ENCODE peak calls at places on chromosomes 2 and 18, in nine cellular contexts. A, B, L, N, K, O, F, C and M are unnamed samples.

GRCh38 chr18:74152906-74153305 is 4.6 kb downstream of the TIMM21 start:
- DNase-seq in A (no peak), B (no peak), L (no peak), N (no peak), K (no peak), O (peak), F (no peak), C (no peak), M (no peak)

GRCh38 chr2:70627499-70627898 is 73.9 kb upstream of the TGFA start:
- DNase-seq in A (no peak), B (no peak), L (no peak), N (no peak), K (peak), O (no peak), F (no peak), C (no peak), M (no peak)

GRCh38 chr2:207318071-207318683 is 152.4 kb upstream of the KLF7 start:
- DNase-seq in A (no peak), B (peak), L (no peak), N (no peak), K (no peak), O (no peak), F (no peak), C (no peak), M (no peak)

GRCh38 chr2:215565897-215566296 is 130.0 kb upstream of the FN1 start:
- DNase-seq in A (no peak), B (no peak), L (no peak), N (no peak), K (no peak), O (no peak), F (no peak), C (no peak), M (no peak)

GRCh38 chr2:238890806-238891666 is 43.2 kb downstream of the TWIST2 start:
- DNase-seq in A (no peak), B (no peak), L (no peak), N (no peak), K (no peak), O (no peak), F (no peak), C (no peak), M (no peak)

GRCh38 chr2:72182547-72183460 is 35.1 kb upstream of the CYP26B1 start:
- DNase-seq in A (peak), B (no peak), L (no peak), N (no peak), K (no peak), O (no peak), F (no peak), C (no peak), M (no peak)

GRCh38 chr2:180010701-180011100 is 3.6 kb upstream of the CWC22 start:
- DNase-seq in A (no peak), B (no peak), L (no peak), N (no peak), K (no peak), O (no peak), F (no peak), C (no peak), M (no peak)

GRCh38 chr18:46718501-46719341 is 38.1 kb downstream of the ST8SIA5 start:
- DNase-seq in A (no peak), B (no peak), L (no peak), N (no peak), K (no peak), O (no peak), F (no peak), C (no peak), M (no peak)

GRCh38 chr2:235165136-235165535 is 213.3 kb downstream of the SH3BP4 start:
- DNase-seq in A (no peak), B (no peak), L (no peak), N (no peak), K (no peak), O (no peak), F (no peak), C (no peak), M (no peak)

GRCh38 chr2:67446504-67446911 is 49.4 kb downstream of the ETAA1 start:
- DNase-seq in A (no peak), B (no peak), L (no peak), N (no peak), K (no peak), O (no peak), F (no peak), C (no peak), M (no peak)

GRCh38 chr2:109173311-109174171 is 44.5 kb downstream of the SH3RF3 start:
- DNase-seq in A (peak), B (peak), L (peak), N (no peak), K (peak), O (peak), F (no peak), C (no peak), M (no peak)

GRCh38 chr2:120763931-120764330 is 28.3 kb downstream of the GLI2 start:
- DNase-seq in A (no peak), B (no peak), L (no peak), N (no peak), K (no peak), O (no peak), F (no peak), C (no peak), M (peak)

GRCh38 chr2:157903626-157904025 is 27.5 kb upstream of the ACVR1 start:
- DNase-seq in A (no peak), B (no peak), L (no peak), N (no peak), K (no peak), O (no peak), F (no peak), C (no peak), M (no peak)

GRCh38 chr2:194556639-194557038 is 1100.4 kb upstream of the SLC39A10 start:
- DNase-seq in A (no peak), B (no peak), L (no peak), N (no peak), K (no peak), O (no peak), F (no peak), C (no peak), M (no peak)

GRCh38 chr2:37188570-37188969 is at the start of gene SULT6B1:
- DNase-seq in A (no peak), B (no peak), L (no peak), N (no peak), K (no peak), O (no peak), F (no peak), C (no peak), M (no peak)

GRCh38 chr2:223008162-223008561 is 43.8 kb upstream of the KCNE4 start:
- DNase-seq in A (no peak), B (no peak), L (no peak), N (no peak), K (no peak), O (no peak), F (no peak), C (no peak), M (no peak)

GRCh38 chr2:30406853-30407252 is 40.2 kb upstream of the LCLAT1 start:
- DNase-seq in A (no peak), B (no peak), L (no peak), N (no peak), K (no peak), O (no peak), F (no peak), C (no peak), M (no peak)

GRCh38 chr18:75083131-75083530 is 125.8 kb downstream of the PTGR3 start:
- DNase-seq in A (no peak), B (no peak), L (no peak), N (no peak), K (no peak), O (no peak), F (no peak), C (no peak), M (no peak)

GRCh38 chr18:35155403-35156117 is 85.3 kb upstream of the ZNF397 start:
- DNase-seq in A (no peak), B (peak), L (no peak), N (no peak), K (no peak), O (peak), F (no peak), C (no peak), M (peak)

GRCh38 chr2:27502149-27502548 is 5.5 kb downstream of the GCKR start:
- DNase-seq in A (no peak), B (no peak), L (no peak), N (no peak), K (no peak), O (no peak), F (no peak), C (no peak), M (no peak)

GRCh38 chr2:232276084-232276738 is 102.3 kb upstream of the ALPP start:
- DNase-seq in A (no peak), B (no peak), L (peak), N (no peak), K (no peak), O (no peak), F (no peak), C (no peak), M (no peak)

GRCh38 chr18:31680836-31681568 is 3.4 kb downstream of the B4GALT6 start:
- DNase-seq in A (no peak), B (no peak), L (no peak), N (no peak), K (peak), O (peak), F (no peak), C (no peak), M (no peak)

GRCh38 chr2:20423847-20424246 is 23.0 kb upstream of the RHOB start:
- DNase-seq in A (no peak), B (no peak), L (no peak), N (no peak), K (no peak), O (no peak), F (no peak), C (no peak), M (no peak)

GRCh38 chr2:64652231-64653173 is 1.2 kb downstream of the SERTAD2 start:
- DNase-seq in A (no peak), B (no peak), L (peak), N (no peak), K (peak), O (peak), F (no peak), C (no peak), M (no peak)

GRCh38 chr2:64654063-64654811 is 524 bp upstream of the SERTAD2 start:
- DNase-seq in A (peak), B (no peak), L (peak), N (peak), K (peak), O (peak), F (peak), C (no peak), M (peak)

GRCh38 chr2:64651590-64651989 is 2.1 kb downstream of the SERTAD2 start:
- DNase-seq in A (no peak), B (no peak), L (peak), N (no peak), K (peak), O (no peak), F (no peak), C (no peak), M (no peak)

GRCh38 chr2:64654993-64655666 is 1.4 kb upstream of the SERTAD2 start:
- DNase-seq in A (no peak), B (no peak), L (no peak), N (no peak), K (peak), O (no peak), F (no peak), C (no peak), M (no peak)

DNA sequence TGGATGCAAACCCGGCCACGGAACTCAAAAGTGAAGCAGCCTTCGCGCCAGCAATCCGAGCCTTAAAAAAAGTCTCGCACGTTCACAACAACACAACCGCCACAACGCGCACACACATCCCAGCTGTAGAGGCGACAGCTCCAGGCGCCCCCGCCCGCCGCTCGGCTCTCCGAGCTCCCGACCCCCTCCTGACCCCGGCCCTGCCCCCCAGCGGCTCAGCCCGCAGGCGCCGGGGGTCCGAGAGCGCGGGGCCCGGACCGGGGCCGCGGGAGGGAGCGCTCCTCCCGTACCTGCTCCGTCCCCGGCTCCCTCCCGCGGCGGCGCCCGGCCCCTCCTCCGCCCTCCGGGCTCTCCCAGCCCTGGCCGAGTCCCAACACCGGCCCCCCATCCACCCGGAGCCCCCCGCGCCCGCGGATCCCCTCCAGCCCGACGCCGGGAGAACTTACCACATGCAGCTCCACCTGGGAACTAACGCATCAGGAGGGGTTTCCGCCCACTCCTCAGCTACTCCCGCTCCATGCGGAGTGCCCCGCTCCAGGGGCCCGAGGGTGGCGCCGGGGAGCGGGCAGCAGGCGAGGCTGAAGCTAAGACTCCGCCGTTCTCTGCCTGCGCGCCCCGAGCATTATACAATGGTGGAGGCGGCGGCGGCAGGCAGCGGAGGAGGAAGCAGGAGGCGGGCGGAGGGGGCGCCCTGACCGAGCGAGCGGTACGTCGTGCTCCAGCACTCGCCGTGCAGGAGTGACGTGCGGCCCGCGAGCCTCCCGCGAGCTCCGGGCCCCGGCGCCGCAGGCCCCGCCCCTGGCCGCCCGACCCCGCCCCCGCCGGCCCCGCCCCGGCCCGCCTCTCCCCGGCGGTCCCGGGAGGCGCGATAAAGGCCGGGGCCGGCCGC is at the start of gene SERTAD2:
- DNase-seq in A (peak), B (peak), L (peak), N (no peak), K (peak), O (peak), F (peak), C (no peak), M (peak)
- TF ChIP-seq POLR2AphosphoS5 in A (peak), B (no peak), L (peak), N (no peak), K (no peak), O (peak), F (peak), C (peak), M (peak)

DNA sequence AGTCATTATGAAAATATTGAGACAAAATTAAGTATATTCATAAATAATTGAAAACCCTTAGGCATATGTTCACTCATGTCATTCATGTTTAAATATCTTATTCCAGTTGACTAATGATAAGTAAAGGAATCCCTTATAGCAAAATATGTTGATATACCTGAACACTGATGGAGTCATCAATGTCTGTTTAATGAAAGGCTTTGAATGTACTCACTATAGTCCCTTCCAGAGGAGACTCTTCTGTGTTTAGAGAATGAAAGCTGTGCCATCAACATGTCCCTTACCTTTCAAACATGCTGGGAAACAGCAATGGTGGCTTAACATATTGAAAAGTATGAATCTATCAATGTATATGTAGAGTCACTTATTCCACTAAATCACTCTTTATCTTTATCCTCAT is 242.9 kb downstream of the KCNJ3 start:
- DNase-seq in A (no peak), B (no peak), L (no peak), N (no peak), K (no peak), O (no peak), F (no peak), C (no peak), M (no peak)
- TF ChIP-seq POLR2AphosphoS5 in A (no peak), B (no peak), L (no peak), N (no peak), K (no peak), O (no peak), F (no peak), C (no peak), M (no peak)

DNA sequence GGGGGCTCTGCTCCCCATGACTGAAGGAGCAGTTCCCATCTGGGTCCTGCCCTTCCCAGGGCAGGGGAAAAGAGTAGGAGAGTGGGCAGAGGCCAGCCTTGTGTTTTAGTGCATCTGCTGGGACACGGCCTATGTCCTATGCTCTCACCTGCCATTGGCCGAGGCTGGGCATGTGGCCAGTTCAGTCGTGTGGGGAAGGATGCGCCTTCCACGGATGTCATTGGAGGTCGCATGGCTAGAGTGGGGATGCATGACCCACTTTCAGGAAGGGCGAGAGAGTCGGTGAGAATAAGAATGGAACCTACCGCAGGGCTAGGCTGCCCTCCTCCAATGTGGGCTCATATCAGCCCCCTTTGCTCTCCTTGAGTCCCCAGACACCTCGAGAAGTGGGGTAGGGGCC is 70.9 kb upstream of the HAAO start:
- DNase-seq in A (no peak), B (no peak), L (no peak), N (no peak), K (no peak), O (no peak), F (no peak), C (no peak), M (peak)
- TF ChIP-seq POLR2AphosphoS5 in A (no peak), B (no peak), L (no peak), N (no peak), K (no peak), O (no peak), F (no peak), C (no peak), M (no peak)

GRCh38 chr18:43043626-43044025 is 71.9 kb downstream of the RIT2 start:
- DNase-seq in A (no peak), B (no peak), L (no peak), N (no peak), K (no peak), O (no peak), F (no peak), C (no peak), M (no peak)

GRCh38 chr18:43046324-43046723 is 69.2 kb downstream of the RIT2 start:
- DNase-seq in A (no peak), B (no peak), L (no peak), N (no peak), K (no peak), O (no peak), F (no peak), C (no peak), M (no peak)

DNA sequence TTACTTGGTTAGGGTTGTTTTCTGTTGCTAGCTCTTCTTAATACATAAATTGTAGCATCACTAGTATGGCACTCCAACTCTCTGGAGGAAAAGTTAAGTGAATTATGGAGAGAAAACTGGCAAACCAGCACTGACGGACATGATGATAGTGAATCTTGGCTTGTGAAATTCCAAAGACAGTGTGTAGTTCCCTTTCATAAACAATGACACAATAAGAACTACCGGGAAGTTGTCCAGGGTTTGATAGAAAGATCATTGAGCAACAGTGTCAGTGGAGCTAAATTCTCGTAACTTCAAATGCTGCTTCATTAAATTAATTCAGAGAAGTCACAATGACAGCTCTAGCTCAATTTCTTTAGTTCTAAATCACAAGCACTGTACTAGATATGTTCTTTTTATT is 66.5 kb downstream of the RIT2 start:
- DNase-seq in A (no peak), B (no peak), L (no peak), N (no peak), K (no peak), O (no peak), F (no peak), C (no peak), M (no peak)
- TF ChIP-seq POLR2AphosphoS5 in A (no peak), B (no peak), L (no peak), N (no peak), K (no peak), O (no peak), F (no peak), C (no peak), M (no peak)

DNA sequence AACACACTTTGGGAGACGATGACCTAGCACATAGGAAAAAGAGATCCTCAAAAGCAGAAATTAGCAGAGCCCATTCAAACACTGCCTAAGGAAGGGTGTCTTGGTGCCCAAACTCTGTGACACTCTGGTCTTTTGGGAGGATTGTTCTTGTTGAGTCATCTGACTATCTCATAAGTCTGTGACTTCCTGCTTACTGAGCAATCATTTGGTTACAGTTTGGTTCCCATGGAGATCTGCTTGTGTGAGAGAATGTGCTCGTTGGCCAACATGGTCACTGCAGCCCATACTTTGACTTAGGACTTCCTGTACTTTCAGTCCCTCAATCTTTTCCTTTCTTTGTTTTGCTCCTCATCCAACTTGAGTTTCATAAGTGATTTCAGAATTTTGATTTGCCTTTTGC is 602.9 kb downstream of the NYAP2 start:
- DNase-seq in A (no peak), B (no peak), L (no peak), N (peak), K (no peak), O (peak), F (no peak), C (no peak), M (no peak)
- TF ChIP-seq POLR2AphosphoS5 in A (no peak), B (no peak), L (no peak), N (no peak), K (no peak), O (no peak), F (no peak), C (no peak), M (no peak)

GRCh38 chr2:133296396-133296795 is 271.9 kb downstream of the NCKAP5 start:
- DNase-seq in A (no peak), B (no peak), L (no peak), N (no peak), K (no peak), O (no peak), F (no peak), C (no peak), M (no peak)

GRCh38 chr2:133292267-133292666 is 276.0 kb downstream of the NCKAP5 start:
- DNase-seq in A (no peak), B (no peak), L (no peak), N (no peak), K (no peak), O (no peak), F (no peak), C (no peak), M (no peak)

GRCh38 chr2:133287709-133288108 is 280.6 kb downstream of the NCKAP5 start:
- DNase-seq in A (no peak), B (no peak), L (no peak), N (no peak), K (no peak), O (no peak), F (no peak), C (no peak), M (no peak)

GRCh38 chr2:133293544-133294270 is 274.6 kb downstream of the NCKAP5 start:
- DNase-seq in A (no peak), B (no peak), L (no peak), N (no peak), K (no peak), O (no peak), F (no peak), C (no peak), M (no peak)
- TF ChIP-seq POLR2AphosphoS5 in A (no peak), B (no peak), L (no peak), N (no peak), K (no peak), O (no peak), F (no peak), C (no peak), M (no peak)

GRCh38 chr2:241425368-241425767 is 69.3 kb downstream of the FARP2 start:
- DNase-seq in A (no peak), B (no peak), L (no peak), N (no peak), K (no peak), O (no peak), F (no peak), C (no peak), M (no peak)
- TF ChIP-seq POLR2AphosphoS5 in A (no peak), B (no peak), L (no peak), N (no peak), K (no peak), O (no peak), F (no peak), C (no peak), M (no peak)

DNA sequence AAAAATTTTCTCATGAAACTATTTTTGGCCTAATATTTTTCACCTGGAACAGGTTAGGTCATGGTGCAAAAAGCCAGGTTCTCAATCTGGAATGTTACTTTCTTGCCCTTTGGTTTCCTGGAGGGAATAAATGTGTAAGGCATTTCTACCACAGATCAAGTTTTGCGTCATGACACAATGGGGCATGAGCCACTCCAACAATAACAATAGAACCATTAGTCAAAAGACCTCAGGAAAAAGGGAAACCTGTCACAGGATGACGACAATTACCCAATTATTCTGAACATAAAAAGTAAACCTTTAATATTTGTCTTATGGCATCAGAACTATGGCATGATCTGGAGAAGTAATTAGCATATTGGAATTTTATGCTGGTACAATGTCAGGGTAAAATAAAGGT is 88.2 kb upstream of the HNRNPA3 start:
- DNase-seq in A (no peak), B (no peak), L (no peak), N (no peak), K (no peak), O (no peak), F (no peak), C (no peak), M (no peak)
- TF ChIP-seq POLR2AphosphoS5 in A (no peak), B (no peak), L (peak), N (no peak), K (no peak), O (no peak), F (no peak), C (no peak), M (no peak)